ENCODE peak calls at places on chromosomes 1 and 21, in five cellular contexts. Y, Q, O, V and D are unnamed samples.

GRCh38 chr1:11151854-11152612 is 37.1 kb upstream of the ANGPTL7 start:
- DNase-seq in Y (no peak), O (peak), Q (no peak), V (no peak), D (no peak)

GRCh38 chr1:182677393-182678098 is 6.8 kb downstream of the RGS8 start:
- DNase-seq in O (no peak), Q (no peak), V (no peak), Y (no peak), D (no peak)

GRCh38 chr1:218813247-218813646 is 360.4 kb upstream of the LYPLAL1 start:
- DNase-seq in O (no peak), Y (no peak), Q (no peak), V (no peak), D (no peak)

GRCh38 chr21:26887241-26887640 is 42.0 kb upstream of the ADAMTS1 start:
- DNase-seq in V (no peak), O (no peak), Y (no peak), Q (no peak), D (no peak)

GRCh38 chr1:13893456-13893855 is 193.5 kb downstream of the PRDM2 start:
- DNase-seq in Q (no peak), Y (no peak), O (no peak), V (no peak), D (no peak)

GRCh38 chr1:170734412-170735175 is 70.7 kb downstream of the PRRX1 start:
- DNase-seq in Q (no peak), O (no peak), V (no peak), Y (no peak), D (no peak)

GRCh38 chr21:14554948-14555347 is 8.8 kb upstream of the SAMSN1 start:
- DNase-seq in O (no peak), Y (no peak), Q (no peak), V (no peak), D (no peak)

GRCh38 chr21:38766987-38767722 is 38.6 kb upstream of the ETS2 start:
- DNase-seq in O (no peak), Y (no peak), V (peak), Q (peak), D (no peak)

GRCh38 chr1:187877220-187877619 is 1048.5 kb downstream of the PLA2G4A start:
- DNase-seq in O (no peak), Y (no peak), V (no peak), Q (no peak), D (no peak)

GRCh38 chr1:67530071-67530470 is 99.9 kb upstream of the SERBP1 start:
- DNase-seq in O (no peak), Y (no peak), V (no peak), Q (no peak), D (no peak)

GRCh38 chr21:43864806-43865470 is at the start of gene AGPAT3:
- DNase-seq in Q (peak), Y (no peak), V (no peak), O (peak), D (peak)

GRCh38 chr21:43865471-43866181 is 603 bp downstream of the AGPAT3 start:
- DNase-seq in O (peak), Q (peak), Y (peak), V (peak), D (peak)

GRCh38 chr21:43866233-43866632 is 1.2 kb downstream of the AGPAT3 start:
- DNase-seq in Y (peak), V (no peak), Q (peak), O (peak), D (peak)

GRCh38 chr21:43866659-43867331 is 1.8 kb downstream of the AGPAT3 start:
- DNase-seq in V (peak), Y (no peak), Q (peak), O (no peak), D (no peak)

GRCh38 chr21:43864313-43864805 is 664 bp upstream of the AGPAT3 start:
- DNase-seq in V (peak), Q (peak), O (peak), Y (no peak), D (peak)
- TF ChIP-seq POLR2A in V (peak), Q (peak), O (peak), Y (no peak), D (no peak)

DNA sequence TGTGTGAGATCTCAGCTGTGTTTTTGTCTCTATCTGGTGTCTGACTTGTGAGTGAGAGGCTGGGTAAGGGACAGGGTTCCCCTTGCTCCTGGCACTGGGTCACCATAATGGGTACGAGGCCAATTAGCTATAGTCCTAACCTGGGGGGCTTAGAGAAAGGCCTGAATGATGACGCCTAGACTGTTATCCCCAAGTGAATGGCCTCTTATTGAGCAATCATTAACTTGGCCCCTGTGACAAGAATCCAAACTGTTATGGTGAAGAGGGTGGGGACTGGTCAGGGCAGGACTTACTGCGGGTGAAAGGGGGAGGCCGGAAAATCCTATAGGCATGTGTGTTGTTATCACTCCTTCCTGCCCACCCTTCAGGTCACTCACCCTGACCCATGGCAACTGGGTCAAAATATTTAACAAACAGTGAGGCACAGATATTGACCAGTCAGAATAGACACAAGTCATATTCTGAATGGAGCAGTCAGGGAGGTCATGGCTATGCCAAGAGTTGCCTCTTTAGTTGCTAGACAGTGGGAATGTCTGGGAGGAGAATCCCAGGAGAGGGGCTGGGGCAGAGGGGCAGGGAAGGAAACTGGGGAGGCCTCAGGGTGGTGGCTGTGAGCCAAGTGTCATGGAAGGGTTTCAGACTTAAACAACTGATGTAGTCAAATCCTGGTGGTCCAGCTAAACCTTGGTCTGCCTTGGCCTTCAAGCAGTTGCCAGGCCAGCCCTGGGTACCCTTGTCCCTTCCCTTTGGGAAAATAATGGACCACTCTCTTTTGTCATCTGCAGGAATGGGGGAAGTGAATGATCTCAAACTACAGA is 3.2 kb downstream of the NR0B2 start:
- DNase-seq in V (no peak), Y (no peak), Q (no peak), O (no peak), D (no peak)
- TF ChIP-seq POLR2A in V (no peak), Y (no peak), Q (no peak), O (no peak), D (no peak)

GRCh38 chr1:157359309-157360020 is 192.8 kb downstream of the FCRL5 start:
- DNase-seq in O (no peak), V (no peak), Y (no peak), Q (peak), D (no peak)
- TF ChIP-seq POLR2A in O (no peak), V (no peak), Y (no peak), Q (no peak), D (no peak)

GRCh38 chr1:9892563-9893528 is 17.2 kb downstream of the CTNNBIP1 start:
- DNase-seq in O (no peak), V (peak), Y (no peak), Q (peak), D (no peak)
- TF ChIP-seq POLR2A in O (no peak), V (no peak), Y (no peak), Q (no peak), D (no peak)

GRCh38 chr1:6259491-6260362 is 1.2 kb downstream of the GPR153 start:
- DNase-seq in Y (peak), O (peak), V (peak), Q (peak), D (peak)
- TF ChIP-seq POLR2A in Y (no peak), O (no peak), V (no peak), Q (no peak), D (no peak)

GRCh38 chr1:209808059-209808494 is 2.1 kb upstream of the IRF6 start:
- DNase-seq in Y (peak), O (peak), V (no peak), Q (no peak), D (peak)

GRCh38 chr1:209807509-209807908 is 1.6 kb upstream of the IRF6 start:
- DNase-seq in V (no peak), Y (no peak), Q (no peak), O (no peak), D (no peak)

GRCh38 chr1:209803568-209803967 is 2.4 kb downstream of the IRF6 start:
- DNase-seq in Q (no peak), Y (no peak), O (no peak), V (no peak), D (no peak)

GRCh38 chr1:209805341-209805781 is 581 bp downstream of the IRF6 start:
- DNase-seq in Y (peak), O (no peak), V (peak), Q (peak), D (no peak)

DNA sequence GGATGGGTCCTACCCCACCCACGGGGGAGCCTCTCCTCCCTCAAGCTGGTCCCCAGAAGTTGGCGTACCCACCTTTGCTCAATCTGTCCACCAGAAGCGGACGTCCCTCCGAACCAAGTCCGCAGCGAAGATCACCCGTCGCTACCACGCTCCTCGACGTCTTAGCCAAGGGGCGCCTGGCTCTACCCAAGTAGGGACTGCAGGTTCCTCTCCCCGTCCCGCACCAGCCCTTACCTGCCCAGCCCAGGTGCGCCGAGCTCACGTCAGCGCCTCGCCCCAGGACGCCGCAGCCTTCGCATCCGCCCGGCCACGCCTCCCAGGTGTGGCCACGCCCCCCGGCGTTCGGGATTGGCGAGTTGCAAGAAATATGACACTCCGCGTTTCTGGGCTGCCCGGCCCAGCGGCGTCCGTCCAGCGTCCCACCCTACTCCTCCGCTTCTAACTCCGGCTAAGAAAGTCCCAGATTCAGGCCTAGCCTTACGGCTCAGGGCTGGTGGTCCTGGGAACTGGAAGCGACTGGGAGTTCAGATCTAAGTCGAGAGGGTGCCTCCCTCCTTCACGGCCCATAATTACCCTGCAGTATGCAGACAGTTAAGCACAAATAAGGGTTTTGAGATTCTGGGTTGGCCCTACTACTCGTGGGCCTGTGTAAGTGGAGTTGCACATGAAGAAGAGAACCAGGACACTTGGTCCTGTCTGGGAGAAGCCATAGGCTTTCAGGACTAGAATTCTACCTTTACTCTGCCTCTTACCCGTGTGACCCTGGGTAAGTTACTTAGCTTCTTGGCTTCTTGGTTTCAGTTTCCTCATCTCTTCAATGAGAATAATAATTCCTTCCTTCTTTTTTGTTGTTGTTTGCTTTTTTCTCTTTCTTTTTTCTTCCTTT is at the start of gene IRF6:
- DNase-seq in O (peak), Y (peak), Q (peak), V (peak), D (no peak)
- TF ChIP-seq POLR2A in O (peak), Y (no peak), Q (peak), V (peak), D (no peak)

DNA sequence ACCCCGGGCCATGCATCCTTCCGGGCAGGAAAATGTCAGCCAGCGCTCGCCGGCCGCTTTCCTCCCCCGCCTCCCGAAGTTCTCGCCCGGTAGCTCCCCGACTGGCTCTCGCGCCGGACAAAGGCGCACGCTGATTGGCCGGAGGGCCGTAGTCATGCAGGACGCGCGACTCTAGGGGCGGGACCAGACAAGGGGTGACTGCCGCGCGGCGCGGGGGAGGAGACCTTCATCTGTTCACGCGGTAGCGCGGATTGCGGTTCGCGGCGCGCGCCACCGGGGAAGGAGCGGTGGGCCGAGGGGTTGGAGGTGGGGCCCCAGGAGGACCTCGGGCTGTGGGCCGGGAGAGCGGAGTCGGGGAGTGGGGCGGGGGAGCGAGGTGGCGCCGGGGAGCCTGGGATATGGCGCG is at the start of gene FLVCR1:
- DNase-seq in O (peak), Y (peak), V (peak), Q (peak), D (peak)
- TF ChIP-seq POLR2A in O (peak), Y (peak), V (peak), Q (peak), D (peak)

DNA sequence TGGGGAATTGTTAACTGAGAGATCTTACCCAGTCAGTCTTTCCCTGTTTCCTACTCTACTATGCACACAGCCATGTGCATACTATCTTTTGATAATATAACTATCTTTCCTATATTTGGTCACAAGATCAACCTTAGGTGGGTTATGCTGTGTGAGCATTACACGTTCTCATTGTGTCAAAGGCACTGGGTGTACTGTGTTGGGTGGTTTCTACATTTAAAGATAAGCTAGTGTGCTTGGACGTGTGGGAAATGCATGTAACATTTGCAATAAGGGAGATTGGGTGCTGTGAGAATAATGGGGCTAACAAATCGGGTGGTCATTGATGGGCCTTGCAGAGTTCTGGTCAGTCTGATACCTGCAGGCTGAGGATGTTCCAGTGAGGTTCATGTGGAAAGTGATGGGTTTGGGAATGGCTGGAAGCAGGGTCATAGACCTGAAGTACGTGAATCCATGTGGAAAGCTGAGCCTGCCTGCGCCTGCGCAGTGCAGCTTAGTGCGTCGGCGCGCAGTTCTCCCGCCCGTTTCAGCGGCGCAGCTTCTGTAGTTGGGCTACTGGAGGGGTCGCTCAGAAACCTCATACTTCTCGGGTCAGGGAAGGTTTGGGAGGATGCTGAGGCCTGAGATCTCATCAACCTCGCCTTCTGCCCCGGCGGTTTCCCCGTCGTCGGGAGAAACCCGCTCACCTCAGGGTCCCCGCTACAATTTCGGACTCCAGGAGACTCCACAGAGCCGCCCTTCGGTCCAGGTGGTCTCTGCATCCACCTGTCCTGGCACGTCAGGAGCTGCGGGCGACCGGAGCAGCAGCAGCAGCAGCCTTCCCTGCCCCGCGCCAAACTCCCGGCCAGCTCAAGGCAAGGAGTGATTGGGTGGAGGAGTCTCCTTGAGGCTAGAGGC is at the start of gene MSH4:
- DNase-seq in Q (no peak), V (no peak), O (no peak), Y (no peak), D (no peak)
- TF ChIP-seq POLR2A in Q (no peak), V (no peak), O (no peak), Y (no peak), D (no peak)